ENCODE peak calls at places on chromosome 20, in eight cellular contexts. One of them, this sample, is unnamed.
A peak's percentile ranks its signal among the peaks of the same experiment; 100 is the strongest.

GRCh38 chr20:5215592-5216304 is 88.9 kb downstream of the CDS2 start:
- DNase-seq in tibial nerve: no peak
- DNase-seq in psoas muscle: no peak
- DNase-seq in neural progenitor cell: no peak
- DNase-seq in right atrium auricular region: no peak
- DNase-seq in body of pancreas: no peak
- DNase-seq in hepatocyte: no peak
- DNase-seq in SJSA1: peak; percentile 12
- DNase-seq in this sample: no peak

GRCh38 chr20:1045860-1046418 is 43.8 kb upstream of the RSPO4 start:
- DNase-seq in tibial nerve: no peak
- DNase-seq in psoas muscle: no peak
- DNase-seq in neural progenitor cell: no peak
- DNase-seq in right atrium auricular region: no peak
- DNase-seq in body of pancreas: no peak
- DNase-seq in hepatocyte: no peak
- DNase-seq in SJSA1: no peak
- DNase-seq in this sample: no peak

GRCh38 chr20:17525650-17526049 is 5.5 kb downstream of the BFSP1 start:
- DNase-seq in tibial nerve: no peak
- DNase-seq in psoas muscle: no peak
- DNase-seq in neural progenitor cell: peak; percentile 57
- DNase-seq in right atrium auricular region: no peak
- DNase-seq in body of pancreas: peak; percentile 44
- DNase-seq in hepatocyte: peak; percentile 44
- DNase-seq in SJSA1: no peak
- DNase-seq in this sample: no peak

GRCh38 chr20:50244352-50245149 is 53.9 kb downstream of the CEBPB start:
- DNase-seq in tibial nerve: no peak
- DNase-seq in psoas muscle: peak; percentile 44
- DNase-seq in neural progenitor cell: no peak
- DNase-seq in right atrium auricular region: no peak
- DNase-seq in body of pancreas: peak; percentile 66
- DNase-seq in hepatocyte: no peak
- DNase-seq in SJSA1: no peak
- DNase-seq in this sample: no peak

GRCh38 chr20:35048739-35049138 is 43.9 kb downstream of the TRPC4AP start:
- DNase-seq in tibial nerve: no peak
- DNase-seq in psoas muscle: no peak
- DNase-seq in neural progenitor cell: peak; percentile 7
- DNase-seq in right atrium auricular region: no peak
- DNase-seq in body of pancreas: no peak
- DNase-seq in hepatocyte: no peak
- DNase-seq in SJSA1: no peak
- DNase-seq in this sample: no peak

GRCh38 chr20:53752971-53753879 is 159.6 kb upstream of the ZNF217 start:
- DNase-seq in tibial nerve: no peak
- DNase-seq in psoas muscle: no peak
- DNase-seq in neural progenitor cell: no peak
- DNase-seq in right atrium auricular region: no peak
- DNase-seq in body of pancreas: no peak
- DNase-seq in hepatocyte: no peak
- DNase-seq in SJSA1: peak; percentile 76
- DNase-seq in this sample: no peak

GRCh38 chr20:53578492-53579222 is 15.0 kb downstream of the ZNF217 start:
- DNase-seq in tibial nerve: peak; percentile 95
- DNase-seq in psoas muscle: no peak
- DNase-seq in neural progenitor cell: peak; percentile 90
- DNase-seq in right atrium auricular region: peak; percentile 59
- DNase-seq in body of pancreas: peak; percentile 86
- DNase-seq in hepatocyte: peak; percentile 92
- DNase-seq in SJSA1: peak; percentile 90
- DNase-seq in this sample: no peak

GRCh38 chr20:35120012-35120701 is 27.0 kb downstream of the EDEM2 start:
- DNase-seq in tibial nerve: no peak
- DNase-seq in psoas muscle: no peak
- DNase-seq in neural progenitor cell: no peak
- DNase-seq in right atrium auricular region: peak; percentile 72
- DNase-seq in body of pancreas: peak; percentile 12
- DNase-seq in hepatocyte: no peak
- DNase-seq in SJSA1: peak; percentile 51
- DNase-seq in this sample: no peak

GRCh38 chr20:19885576-19885956 is 127.5 kb downstream of the RIN2 start:
- DNase-seq in tibial nerve: no peak
- DNase-seq in psoas muscle: no peak
- DNase-seq in neural progenitor cell: no peak
- DNase-seq in right atrium auricular region: no peak
- DNase-seq in body of pancreas: no peak
- DNase-seq in hepatocyte: no peak
- DNase-seq in SJSA1: no peak
- DNase-seq in this sample: no peak

GRCh38 chr20:33250666-33251065 is 14.9 kb downstream of the BPIFA1 start:
- DNase-seq in tibial nerve: no peak
- DNase-seq in psoas muscle: no peak
- DNase-seq in neural progenitor cell: no peak
- DNase-seq in right atrium auricular region: no peak
- DNase-seq in body of pancreas: no peak
- DNase-seq in hepatocyte: no peak
- DNase-seq in SJSA1: no peak
- DNase-seq in this sample: no peak

GRCh38 chr20:653590-654426 is 808 bp upstream of the SRXN1 start:
- DNase-seq in tibial nerve: no peak
- DNase-seq in psoas muscle: no peak
- DNase-seq in neural progenitor cell: no peak
- DNase-seq in right atrium auricular region: no peak
- DNase-seq in body of pancreas: peak; percentile 26
- DNase-seq in hepatocyte: no peak
- DNase-seq in SJSA1: no peak
- DNase-seq in this sample: no peak

GRCh38 chr20:54512694-54513093 is 37.3 kb downstream of the DOK5 start:
- DNase-seq in tibial nerve: no peak
- DNase-seq in psoas muscle: no peak
- DNase-seq in neural progenitor cell: no peak
- DNase-seq in right atrium auricular region: no peak
- DNase-seq in body of pancreas: no peak
- DNase-seq in hepatocyte: no peak
- DNase-seq in SJSA1: no peak
- DNase-seq in this sample: no peak

GRCh38 chr20:49819702-49820101 is 7.1 kb downstream of the SLC9A8 start:
- DNase-seq in tibial nerve: no peak
- DNase-seq in psoas muscle: no peak
- DNase-seq in neural progenitor cell: no peak
- DNase-seq in right atrium auricular region: no peak
- DNase-seq in body of pancreas: no peak
- DNase-seq in hepatocyte: no peak
- DNase-seq in SJSA1: no peak
- DNase-seq in this sample: no peak

DNA sequence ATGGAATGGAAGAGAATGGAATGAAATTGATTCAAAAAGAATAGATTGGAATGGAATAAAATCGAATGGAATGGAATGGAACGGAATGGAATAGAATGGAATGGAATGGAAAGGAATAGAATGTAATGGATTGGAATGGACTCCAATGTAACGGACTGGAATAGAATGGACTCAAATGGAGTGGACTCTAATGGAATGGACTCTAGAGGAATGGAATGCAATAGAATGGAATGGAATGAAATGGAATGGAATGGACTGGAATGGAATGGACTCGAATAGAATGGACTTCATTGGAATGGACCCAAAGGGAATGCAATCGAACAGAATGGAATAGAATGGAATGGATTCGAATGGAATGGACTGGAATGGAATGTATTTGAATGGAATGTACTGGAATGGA is 19.7 kb upstream of the DEFB115 start:
- DNase-seq in tibial nerve: no peak
- DNase-seq in psoas muscle: no peak
- DNase-seq in neural progenitor cell: no peak
- DNase-seq in right atrium auricular region: no peak
- DNase-seq in body of pancreas: no peak
- DNase-seq in hepatocyte: no peak
- DNase-seq in SJSA1: no peak
- DNase-seq in this sample: no peak
- H3K9me3 ChIP-seq in tibial nerve: peaks cover 13% of the 10 kb centered on the region
- H3K9me3 ChIP-seq in psoas muscle: peaks cover 60% of the 10 kb centered on the region
- H3K9me3 ChIP-seq in neural progenitor cell: peaks cover 81% of the 10 kb centered on the region
- H3K9me3 ChIP-seq in right atrium auricular region: peaks cover 78% of the 10 kb centered on the region
- H3K9me3 ChIP-seq in body of pancreas: no peaks in the 10 kb centered on the region
- H3K9me3 ChIP-seq in hepatocyte: peaks cover 59% of the 10 kb centered on the region
- H3K9me3 ChIP-seq in SJSA1: peaks cover 38% of the 10 kb centered on the region
- H3K9me3 ChIP-seq in this sample: peaks cover 100% of the 10 kb centered on the region

GRCh38 chr20:61733216-61733615 is 332.5 kb downstream of the TAF4 start:
- DNase-seq in tibial nerve: no peak
- DNase-seq in psoas muscle: peak; percentile 25
- DNase-seq in neural progenitor cell: no peak
- DNase-seq in right atrium auricular region: no peak
- DNase-seq in body of pancreas: no peak
- DNase-seq in hepatocyte: no peak
- DNase-seq in SJSA1: no peak
- DNase-seq in this sample: no peak

GRCh38 chr20:61733891-61734732 is 331.6 kb downstream of the TAF4 start:
- DNase-seq in tibial nerve: no peak
- DNase-seq in psoas muscle: peak; percentile 33
- DNase-seq in neural progenitor cell: peak; percentile 48
- DNase-seq in right atrium auricular region: no peak
- DNase-seq in body of pancreas: no peak
- DNase-seq in hepatocyte: no peak
- DNase-seq in SJSA1: no peak
- DNase-seq in this sample: no peak

GRCh38 chr20:61735503-61735785 is 330.2 kb downstream of the TAF4 start:
- DNase-seq in tibial nerve: no peak
- DNase-seq in psoas muscle: peak; percentile 35
- DNase-seq in neural progenitor cell: no peak
- DNase-seq in right atrium auricular region: no peak
- DNase-seq in body of pancreas: no peak
- DNase-seq in hepatocyte: no peak
- DNase-seq in SJSA1: no peak
- DNase-seq in this sample: no peak

GRCh38 chr20:61736001-61736635 is 329.6 kb downstream of the TAF4 start:
- DNase-seq in tibial nerve: no peak
- DNase-seq in psoas muscle: peak; percentile 27
- DNase-seq in neural progenitor cell: no peak
- DNase-seq in right atrium auricular region: no peak
- DNase-seq in body of pancreas: no peak
- DNase-seq in hepatocyte: no peak
- DNase-seq in SJSA1: no peak
- DNase-seq in this sample: no peak

DNA sequence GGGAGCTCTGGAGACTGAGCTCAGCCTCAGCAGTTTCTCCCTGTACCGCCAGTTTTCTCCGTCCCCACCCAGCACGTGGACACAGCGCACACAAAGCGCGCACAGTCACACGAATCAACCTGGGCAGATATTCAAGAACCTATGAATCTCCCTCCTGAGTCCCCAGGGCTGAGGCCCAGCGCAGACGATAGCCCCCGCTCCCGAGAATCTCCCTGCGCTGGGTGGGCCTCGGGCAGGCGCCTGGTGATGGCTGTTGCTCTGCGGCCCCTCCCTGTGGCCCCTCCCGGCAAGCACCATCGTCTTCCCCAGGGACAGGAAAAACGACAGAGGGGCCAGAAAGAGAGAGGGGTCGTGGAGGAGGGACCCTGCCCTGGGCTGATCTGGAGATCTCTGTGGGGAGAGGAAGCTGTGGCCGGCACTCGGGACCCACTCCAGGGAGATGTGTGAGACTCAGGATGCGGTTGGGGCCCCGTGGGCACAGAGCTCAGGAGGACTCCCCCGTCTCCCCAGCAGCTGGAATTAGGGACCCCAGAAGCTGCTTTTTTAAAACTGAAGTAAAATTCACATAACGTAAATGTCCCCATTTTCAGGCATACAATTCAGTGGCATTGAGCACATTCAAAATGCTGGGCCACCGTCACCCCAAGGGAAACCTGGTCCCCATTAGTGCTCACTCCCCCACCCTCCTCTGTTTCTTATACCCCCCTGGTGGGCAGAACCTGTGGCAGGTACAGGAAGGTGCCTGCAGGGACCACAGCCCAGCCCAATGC is 330.8 kb downstream of the TAF4 start:
- DNase-seq in tibial nerve: no peak
- DNase-seq in psoas muscle: peak; percentile 8
- DNase-seq in neural progenitor cell: no peak
- DNase-seq in right atrium auricular region: no peak
- DNase-seq in body of pancreas: no peak
- DNase-seq in hepatocyte: no peak
- DNase-seq in SJSA1: no peak
- DNase-seq in this sample: no peak
- H3K27me3 ChIP-seq in tibial nerve: no peaks in the 10 kb centered on the region
- H3K27me3 ChIP-seq in psoas muscle: peaks cover 2% of the 10 kb centered on the region
- H3K27me3 ChIP-seq in neural progenitor cell: no peaks in the 10 kb centered on the region
- H3K27me3 ChIP-seq in right atrium auricular region: no peaks in the 10 kb centered on the region
- H3K27me3 ChIP-seq in body of pancreas: no peaks in the 10 kb centered on the region
- H3K27me3 ChIP-seq in hepatocyte: no peaks in the 10 kb centered on the region
- H3K27me3 ChIP-seq in SJSA1: peaks cover 25% of the 10 kb centered on the region
- H3K27me3 ChIP-seq in this sample: peaks cover 98% of the 10 kb centered on the region

DNA sequence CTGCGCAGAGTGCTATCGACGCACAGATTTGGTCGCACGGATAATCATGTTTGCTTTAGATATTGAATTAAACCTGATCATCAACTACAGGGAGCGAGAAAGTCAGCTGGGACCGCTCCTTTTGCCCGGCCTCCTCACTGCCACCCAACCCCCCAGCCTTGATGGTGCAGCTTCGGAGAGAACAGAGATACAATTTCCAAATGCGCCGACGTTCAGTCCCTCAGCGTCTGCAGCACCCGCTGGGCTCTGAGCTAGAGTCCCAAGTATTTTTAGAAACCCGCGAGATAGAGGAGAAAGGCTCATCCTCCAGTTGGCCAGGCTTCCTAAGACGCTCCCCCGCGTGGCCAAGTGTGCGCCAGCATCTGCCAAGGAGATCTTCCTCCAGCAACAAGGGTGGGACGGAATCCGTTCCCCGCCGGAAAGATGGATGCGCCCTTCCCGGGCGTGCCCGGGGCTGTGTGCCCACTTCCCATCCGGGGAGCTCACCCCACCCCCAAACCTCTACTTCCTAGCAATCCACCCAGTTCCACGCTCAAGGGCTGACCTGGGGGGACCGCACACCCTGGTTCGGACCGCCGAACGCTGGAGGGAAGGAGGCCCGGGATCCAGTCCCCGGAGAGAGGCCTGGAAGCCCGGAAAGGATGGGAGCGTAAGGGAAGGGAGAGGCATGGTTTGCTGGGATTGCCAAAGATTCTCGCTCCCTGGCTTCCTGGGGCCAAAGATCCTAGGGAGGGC is 4.1 kb downstream of the NKX2-2 start:
- DNase-seq in tibial nerve: no peak
- DNase-seq in psoas muscle: no peak
- DNase-seq in neural progenitor cell: peak; percentile 75
- DNase-seq in right atrium auricular region: no peak
- DNase-seq in body of pancreas: no peak
- DNase-seq in hepatocyte: no peak
- DNase-seq in SJSA1: no peak
- DNase-seq in this sample: no peak
- H3K4me1 ChIP-seq in tibial nerve: peaks cover 38% of the 10 kb centered on the region
- H3K4me1 ChIP-seq in psoas muscle: peaks cover 44% of the 10 kb centered on the region
- H3K4me1 ChIP-seq in neural progenitor cell: peaks cover 34% of the 10 kb centered on the region
- H3K4me1 ChIP-seq in right atrium auricular region: no peaks in the 10 kb centered on the region
- H3K4me1 ChIP-seq in body of pancreas: peaks cover 43% of the 10 kb centered on the region
- H3K4me1 ChIP-seq in hepatocyte: peaks cover 29% of the 10 kb centered on the region
- H3K4me1 ChIP-seq in SJSA1: peaks cover 7% of the 10 kb centered on the region
- H3K4me1 ChIP-seq in this sample: peaks cover 71% of the 10 kb centered on the region

DNA sequence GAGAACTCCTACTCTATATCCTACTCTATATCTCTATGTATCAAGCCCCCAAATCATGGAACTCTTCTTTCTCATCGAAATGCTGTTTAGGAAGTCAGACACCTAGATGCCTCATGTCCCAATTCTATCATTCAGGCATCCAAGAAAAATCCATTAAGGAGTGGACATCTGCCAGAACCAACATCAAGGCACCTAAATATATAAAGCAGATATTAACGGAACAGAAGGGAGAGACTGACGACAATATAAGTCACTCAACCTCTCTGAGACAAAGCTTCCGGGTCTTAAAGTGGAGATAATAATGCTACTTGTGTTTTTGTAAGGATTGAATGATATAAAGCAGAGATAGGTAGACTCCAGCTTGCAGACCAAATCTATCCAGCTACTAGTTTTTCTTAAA is 241.5 kb downstream of the NFATC2 start:
- DNase-seq in tibial nerve: no peak
- DNase-seq in psoas muscle: no peak
- DNase-seq in neural progenitor cell: no peak
- DNase-seq in right atrium auricular region: no peak
- DNase-seq in body of pancreas: no peak
- DNase-seq in hepatocyte: no peak
- DNase-seq in SJSA1: no peak
- DNase-seq in this sample: no peak
- H3K9me3 ChIP-seq in tibial nerve: no peaks in the 10 kb centered on the region
- H3K9me3 ChIP-seq in psoas muscle: no peaks in the 10 kb centered on the region
- H3K9me3 ChIP-seq in neural progenitor cell: peaks cover 2% of the 10 kb centered on the region
- H3K9me3 ChIP-seq in right atrium auricular region: peaks cover 14% of the 10 kb centered on the region
- H3K9me3 ChIP-seq in body of pancreas: no peaks in the 10 kb centered on the region
- H3K9me3 ChIP-seq in hepatocyte: no peaks in the 10 kb centered on the region
- H3K9me3 ChIP-seq in SJSA1: no peaks in the 10 kb centered on the region
- H3K9me3 ChIP-seq in this sample: peaks cover 41% of the 10 kb centered on the region

This sample was measured in left ventricle myocardium inferior.